ENCODE peak calls at places on chromosome 15, in five cellular contexts. One of them, this sample, is unnamed.

GRCh38 chr15:42932833-42933515 is 12.4 kb upstream of the TTBK2 start:
- DNase-seq in astrocyte of the spinal cord: no peak
- DNase-seq in brain microvascular endothelial cell: no peak
- DNase-seq in PC-3: no peak
- DNase-seq in A549: no peak
- DNase-seq in this sample: no peak

GRCh38 chr15:92520914-92521623 is 127.4 kb downstream of the ST8SIA2 start:
- DNase-seq in astrocyte of the spinal cord: no peak
- DNase-seq in brain microvascular endothelial cell: no peak
- DNase-seq in A549: no peak
- DNase-seq in PC-3: no peak
- DNase-seq in this sample: no peak

GRCh38 chr15:67840747-67841634 is 1.1 kb upstream of the RNU6-1 start:
- DNase-seq in brain microvascular endothelial cell: no peak
- DNase-seq in A549: peak
- DNase-seq in astrocyte of the spinal cord: peak
- DNase-seq in PC-3: peak
- DNase-seq in this sample: no peak

GRCh38 chr15:78390823-78391222 is 47.2 kb upstream of the IREB2 start:
- DNase-seq in PC-3: no peak
- DNase-seq in brain microvascular endothelial cell: no peak
- DNase-seq in astrocyte of the spinal cord: no peak
- DNase-seq in A549: no peak
- DNase-seq in this sample: no peak

GRCh38 chr15:69044899-69045298 is 30.4 kb downstream of the NOX5 start:
- DNase-seq in PC-3: peak
- DNase-seq in astrocyte of the spinal cord: peak
- DNase-seq in A549: peak
- DNase-seq in brain microvascular endothelial cell: peak
- DNase-seq in this sample: no peak

GRCh38 chr15:97902140-97902780 is 58.2 kb upstream of the ARRDC4 start:
- DNase-seq in PC-3: peak
- DNase-seq in A549: no peak
- DNase-seq in brain microvascular endothelial cell: no peak
- DNase-seq in astrocyte of the spinal cord: no peak
- DNase-seq in this sample: peak

GRCh38 chr15:63497642-63498100 is 6.7 kb upstream of the USP3 start:
- DNase-seq in PC-3: no peak
- DNase-seq in brain microvascular endothelial cell: no peak
- DNase-seq in astrocyte of the spinal cord: no peak
- DNase-seq in A549: no peak
- DNase-seq in this sample: no peak

GRCh38 chr15:66908503-66909095 is 156.8 kb upstream of the SMAD3 start:
- DNase-seq in A549: no peak
- DNase-seq in PC-3: no peak
- DNase-seq in brain microvascular endothelial cell: no peak
- DNase-seq in astrocyte of the spinal cord: no peak
- DNase-seq in this sample: peak

GRCh38 chr15:60001642-60002527 is 2.2 kb upstream of the FOXB1 start:
- DNase-seq in A549: no peak
- DNase-seq in PC-3: no peak
- DNase-seq in astrocyte of the spinal cord: no peak
- DNase-seq in brain microvascular endothelial cell: no peak
- DNase-seq in this sample: no peak

GRCh38 chr15:47514251-47514652 is 203.1 kb upstream of the SEMA6D start:
- DNase-seq in astrocyte of the spinal cord: peak
- DNase-seq in A549: no peak
- DNase-seq in PC-3: peak
- DNase-seq in brain microvascular endothelial cell: peak
- DNase-seq in this sample: peak

GRCh38 chr15:98599911-98600685 is 48.2 kb upstream of the IGF1R start:
- DNase-seq in brain microvascular endothelial cell: peak
- DNase-seq in A549: no peak
- DNase-seq in astrocyte of the spinal cord: peak
- DNase-seq in PC-3: no peak
- DNase-seq in this sample: no peak

GRCh38 chr15:31327674-31328424 is 1.2 kb downstream of the KLF13 start:
- DNase-seq in A549: peak
- DNase-seq in brain microvascular endothelial cell: no peak
- DNase-seq in PC-3: peak
- DNase-seq in astrocyte of the spinal cord: peak
- DNase-seq in this sample: no peak

GRCh38 chr15:101723161-101723873 is 956 bp downstream of the TARS3 start:
- DNase-seq in A549: no peak
- DNase-seq in PC-3: peak
- DNase-seq in brain microvascular endothelial cell: peak
- DNase-seq in astrocyte of the spinal cord: peak
- DNase-seq in this sample: no peak

GRCh38 chr15:77784361-77785292 is 151.9 kb upstream of the LINGO1 start:
- DNase-seq in A549: peak
- DNase-seq in PC-3: peak
- DNase-seq in brain microvascular endothelial cell: peak
- DNase-seq in astrocyte of the spinal cord: no peak
- DNase-seq in this sample: no peak

GRCh38 chr15:79479616-79480015 is 47.5 kb downstream of the MINAR1 start:
- DNase-seq in PC-3: no peak
- DNase-seq in brain microvascular endothelial cell: no peak
- DNase-seq in A549: no peak
- DNase-seq in astrocyte of the spinal cord: no peak
- DNase-seq in this sample: no peak

GRCh38 chr15:44265757-44266156 is 22.8 kb upstream of the GOLM2 start:
- DNase-seq in astrocyte of the spinal cord: no peak
- DNase-seq in brain microvascular endothelial cell: no peak
- DNase-seq in PC-3: peak
- DNase-seq in A549: no peak
- DNase-seq in this sample: no peak

GRCh38 chr15:26983822-26984221 is 12.8 kb downstream of the GABRG3 start:
- DNase-seq in PC-3: no peak
- DNase-seq in brain microvascular endothelial cell: no peak
- DNase-seq in astrocyte of the spinal cord: no peak
- DNase-seq in A549: no peak
- DNase-seq in this sample: no peak

GRCh38 chr15:74785716-74786032 is 3.8 kb downstream of the CSK start:
- DNase-seq in A549: no peak
- DNase-seq in astrocyte of the spinal cord: no peak
- DNase-seq in PC-3: no peak
- DNase-seq in brain microvascular endothelial cell: no peak
- DNase-seq in this sample: no peak

GRCh38 chr15:74786659-74787165 is 4.8 kb downstream of the CSK start:
- DNase-seq in PC-3: no peak
- DNase-seq in A549: no peak
- DNase-seq in brain microvascular endothelial cell: no peak
- DNase-seq in astrocyte of the spinal cord: no peak
- DNase-seq in this sample: no peak

GRCh38 chr15:74783808-74784175 is 1.9 kb downstream of the CSK start:
- DNase-seq in PC-3: no peak
- DNase-seq in brain microvascular endothelial cell: no peak
- DNase-seq in astrocyte of the spinal cord: no peak
- DNase-seq in A549: no peak
- DNase-seq in this sample: no peak

GRCh38 chr15:74784426-74784825 is 2.5 kb downstream of the CSK start:
- DNase-seq in astrocyte of the spinal cord: no peak
- DNase-seq in brain microvascular endothelial cell: no peak
- DNase-seq in PC-3: no peak
- DNase-seq in A549: no peak
- DNase-seq in this sample: no peak

DNA sequence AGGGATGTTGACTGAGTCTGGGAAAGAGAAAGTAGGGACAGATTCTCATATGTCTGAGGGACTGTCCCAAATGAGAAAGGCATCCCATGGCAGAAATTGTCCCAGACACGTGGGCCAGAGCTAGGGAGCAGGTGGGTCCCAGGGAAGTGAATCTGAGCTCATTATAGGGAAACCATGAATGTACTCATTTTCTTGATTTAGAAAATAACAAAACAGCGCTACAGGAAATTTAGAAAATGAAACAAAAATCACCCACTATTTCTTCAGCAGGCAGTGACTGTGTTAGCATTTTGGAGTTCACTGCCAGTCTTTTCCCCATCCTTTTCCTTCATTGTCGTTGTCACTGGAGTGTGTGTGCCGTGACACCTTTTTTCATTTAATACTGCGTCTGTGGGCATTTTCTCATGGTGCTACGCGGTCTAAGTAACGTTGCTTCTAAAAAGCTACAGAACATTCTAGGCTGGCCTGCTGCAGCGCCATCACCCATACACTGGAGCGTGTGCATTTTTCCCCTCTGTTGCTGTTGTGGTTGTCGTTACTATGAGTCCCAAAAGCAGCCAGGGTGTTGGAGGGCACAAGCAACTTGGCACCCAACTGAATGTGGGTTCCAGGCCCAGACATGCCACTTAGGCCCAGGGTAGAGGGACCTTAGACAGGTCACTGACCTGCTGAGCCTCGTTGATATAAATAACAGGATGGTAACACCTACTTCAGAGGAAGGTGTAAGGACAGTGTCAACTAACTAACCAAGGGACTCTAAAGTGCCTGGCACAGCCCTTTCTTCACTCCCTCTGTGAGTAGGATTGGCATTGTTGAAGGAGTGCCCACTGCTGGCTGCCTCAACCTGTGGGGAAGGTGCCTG is 3.2 kb downstream of the CSK start:
- DNase-seq in A549: no peak
- DNase-seq in astrocyte of the spinal cord: no peak
- DNase-seq in PC-3: no peak
- DNase-seq in brain microvascular endothelial cell: no peak
- DNase-seq in this sample: no peak
- H3K4me3 ChIP-seq in A549: no peak
- H3K4me3 ChIP-seq in astrocyte of the spinal cord: no peak
- H3K4me3 ChIP-seq in PC-3: no peak
- H3K4me3 ChIP-seq in brain microvascular endothelial cell: no peak
- H3K4me3 ChIP-seq in this sample: no peak

GRCh38 chr15:51841401-51842040 is 12.1 kb downstream of the TMOD3 start:
- DNase-seq in astrocyte of the spinal cord: no peak
- DNase-seq in A549: no peak
- DNase-seq in brain microvascular endothelial cell: no peak
- DNase-seq in PC-3: no peak
- DNase-seq in this sample: no peak
- H3K4me3 ChIP-seq in astrocyte of the spinal cord: no peak
- H3K4me3 ChIP-seq in A549: no peak
- H3K4me3 ChIP-seq in brain microvascular endothelial cell: no peak
- H3K4me3 ChIP-seq in PC-3: no peak
- H3K4me3 ChIP-seq in this sample: no peak

GRCh38 chr15:58551084-58551763 is 119.4 kb downstream of the LIPC start:
- DNase-seq in A549: no peak
- DNase-seq in brain microvascular endothelial cell: no peak
- DNase-seq in PC-3: no peak
- DNase-seq in astrocyte of the spinal cord: no peak
- DNase-seq in this sample: no peak
- H3K4me3 ChIP-seq in A549: no peak
- H3K4me3 ChIP-seq in brain microvascular endothelial cell: no peak
- H3K4me3 ChIP-seq in PC-3: no peak
- H3K4me3 ChIP-seq in astrocyte of the spinal cord: no peak
- H3K4me3 ChIP-seq in this sample: no peak

GRCh38 chr15:40322531-40323238 is 807 bp upstream of the INAFM2 start:
- DNase-seq in A549: no peak
- DNase-seq in astrocyte of the spinal cord: peak
- DNase-seq in brain microvascular endothelial cell: no peak
- DNase-seq in PC-3: no peak
- DNase-seq in this sample: no peak
- H3K4me3 ChIP-seq in A549: peak
- H3K4me3 ChIP-seq in astrocyte of the spinal cord: peak
- H3K4me3 ChIP-seq in brain microvascular endothelial cell: peak
- H3K4me3 ChIP-seq in PC-3: peak
- H3K4me3 ChIP-seq in this sample: peak

This sample was measured in retinal pigment epithelial cell.